ENCODE peak calls at places on chromosomes 13 and 19, in five cellular contexts. I, M, H, B and N are unnamed samples.
A peak's percentile ranks its signal among the peaks of the same experiment; 100 is the strongest.

GRCh38 chr13:85497652-85498051 is 301.6 kb downstream of the SLITRK6 start:
- DNase-seq in M (peak; percentile 93), I (no peak), B (no peak), H (peak; percentile 7), N (peak; percentile 94)

GRCh38 chr19:50870417-50871089 is 2.7 kb upstream of the KLK2 start:
- DNase-seq in B (no peak), I (no peak), M (peak; percentile 4), H (no peak), N (no peak)

GRCh38 chr19:48720613-48721296 is 1.2 kb upstream of the MAMSTR start:
- DNase-seq in I (peak; percentile 89), H (peak; percentile 100), M (peak; percentile 99), B (peak; percentile 77), N (peak; percentile 98)

GRCh38 chr13:107680115-107680514 is 535.2 kb downstream of the LIG4 start:
- DNase-seq in M (peak; percentile 1), B (no peak), H (no peak), I (no peak), N (no peak)

GRCh38 chr19:39470724-39471339 is 9.8 kb upstream of the TIMM50 start:
- DNase-seq in M (peak; percentile 38), B (no peak), H (no peak), I (no peak), N (no peak)

GRCh38 chr19:14497347-14497921 is 1.5 kb upstream of the GIPC1 start:
- DNase-seq in I (no peak), B (no peak), M (no peak), H (peak; percentile 75), N (no peak)

GRCh38 chr13:101514695-101515275 is 62.3 kb downstream of the ITGBL1 start:
- DNase-seq in B (no peak), H (no peak), M (peak; percentile 80), I (peak; percentile 14), N (no peak)

GRCh38 chr19:14502334-14503092 is 6.6 kb upstream of the GIPC1 start:
- DNase-seq in M (no peak), I (no peak), H (peak; percentile 5), B (no peak), N (no peak)

GRCh38 chr19:51101171-51101865 is 6.9 kb downstream of the CTU1 start:
- DNase-seq in B (no peak), M (peak; percentile 26), I (no peak), H (no peak), N (no peak)

GRCh38 chr13:18995259-18995873 is 186.3 kb downstream of the TUBA3C start:
- DNase-seq in B (no peak), I (no peak), M (no peak), H (peak; percentile 61), N (no peak)

GRCh38 chr19:46529622-46530451 is 34.2 kb upstream of the PNMA8B start:
- DNase-seq in B (peak; percentile 59), I (peak; percentile 70), M (peak; percentile 64), H (peak; percentile 86), N (peak; percentile 8)

GRCh38 chr13:38394777-38395504 is 45.3 kb downstream of the UFM1 start:
- DNase-seq in I (no peak), H (no peak), B (no peak), M (peak; percentile 42), N (no peak)

GRCh38 chr13:81051873-81052272 is 710.9 kb upstream of the SPRY2 start:
- DNase-seq in I (no peak), H (no peak), B (no peak), M (peak; percentile 6), N (no peak)

GRCh38 chr13:102091231-102091630 is 310.6 kb downstream of the FGF14 start:
- DNase-seq in H (no peak), I (no peak), B (no peak), M (peak; percentile 35), N (no peak)

GRCh38 chr19:39405261-39405912 is 1.3 kb upstream of the ZFP36 start:
- DNase-seq in B (no peak), I (peak; percentile 39), H (peak; percentile 48), M (no peak), N (no peak)

GRCh38 chr19:28023064-28023463 is 1189.9 kb downstream of the UQCRFS1 start:
- DNase-seq in H (no peak), M (peak; percentile 1), I (no peak), B (no peak), N (no peak)

GRCh38 chr19:30704716-30705115 is 332.5 kb downstream of the ZNF536 start:
- DNase-seq in B (no peak), M (no peak), H (no peak), I (no peak), N (no peak)

GRCh38 chr13:31009166-31009565 is 76.7 kb downstream of the TEX26 start:
- DNase-seq in B (no peak), H (no peak), I (no peak), M (peak; percentile 34), N (no peak)

GRCh38 chr13:59663707-59664106 is 500.0 kb downstream of the DIAPH3 start:
- DNase-seq in M (no peak), I (no peak), H (no peak), B (no peak), N (no peak)

GRCh38 chr13:59665736-59666135 is 498.0 kb downstream of the DIAPH3 start:
- DNase-seq in I (no peak), H (no peak), B (no peak), M (no peak), N (peak; percentile 26)

GRCh38 chr13:59665184-59665583 is 498.5 kb downstream of the DIAPH3 start:
- DNase-seq in M (no peak), B (no peak), H (no peak), I (no peak), N (no peak)

GRCh38 chr13:59666504-59666903 is 497.2 kb downstream of the DIAPH3 start:
- DNase-seq in B (no peak), I (no peak), M (peak; percentile 24), H (no peak), N (no peak)

DNA sequence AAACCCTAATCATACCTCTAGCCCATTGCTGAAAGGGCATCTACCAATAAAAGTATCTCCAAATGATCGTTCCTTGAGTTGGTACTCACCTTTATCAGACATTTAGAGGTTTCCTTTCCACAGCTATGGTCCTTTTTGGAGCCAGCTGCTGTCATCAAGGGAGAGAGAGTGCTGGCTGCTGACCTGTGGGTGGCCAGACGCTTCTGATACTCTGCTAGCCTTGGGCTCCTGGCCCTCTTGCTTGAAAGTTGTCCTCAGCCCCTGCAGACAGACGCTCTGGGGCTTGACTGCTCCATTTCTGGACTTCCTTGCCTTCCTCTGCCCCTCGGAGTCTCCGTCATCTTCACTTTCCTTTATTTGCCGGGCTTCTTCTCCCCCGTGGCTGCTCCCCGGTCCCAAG is 499.1 kb downstream of the DIAPH3 start:
- DNase-seq in H (no peak), M (no peak), B (no peak), I (no peak), N (no peak)
- H3K4me3 ChIP-seq in H (no peak overlapping the region), M (no peak overlapping the region), B (no peak overlapping the region), I (no peak overlapping the region), N (no peak overlapping the region)

GRCh38 chr13:94829201-94829600 is 116.9 kb upstream of the SOX21 start:
- DNase-seq in I (no peak), M (no peak), H (no peak), B (no peak), N (no peak)
- H3K4me3 ChIP-seq in I (no peak overlapping the region), M (no peak overlapping the region), H (no peak overlapping the region), B (no peak overlapping the region), N (no peak overlapping the region)

GRCh38 chr13:24746618-24747247 is 17.2 kb upstream of the RNF17 start:
- DNase-seq in I (no peak), B (no peak), M (no peak), H (no peak), N (no peak)
- H3K4me3 ChIP-seq in I (no peak overlapping the region), B (no peak overlapping the region), M (no peak overlapping the region), H (peak overlapping the region; percentile 13), N (peak overlapping the region; percentile 42)

GRCh38 chr13:33679658-33680012 is 138.3 kb upstream of the RFC3 start:
- DNase-seq in H (no peak), I (no peak), B (no peak), M (no peak), N (no peak)
- H3K4me3 ChIP-seq in H (no peak overlapping the region), I (peak overlapping the region; percentile 29), B (peak overlapping the region; percentile 5), M (no peak overlapping the region), N (no peak overlapping the region)

GRCh38 chr19:3154957-3155736 is 19.3 kb downstream of the GNA15 start:
- DNase-seq in I (peak; percentile 69), H (peak; percentile 78), B (peak; percentile 81), M (peak; percentile 100), N (peak; percentile 97)
- H3K4me3 ChIP-seq in I (peak overlapping the region; percentile 31), H (no peak overlapping the region), B (peak overlapping the region; percentile 38), M (peak overlapping the region; percentile 6), N (no peak overlapping the region)